ENCODE peak calls at places on chromosomes 1 and 21, in six cellular contexts. One of them, this sample, is unnamed.
A peak's percentile ranks its signal among the peaks of the same experiment; 100 is the strongest.

GRCh38 chr1:11653616-11654570 is at the start of gene FBXO2:
- DNase-seq in IMR-90: no peak
- DNase-seq in heart right ventricle: no peak
- DNase-seq in fibroblast of lung: peak; percentile 9
- DNase-seq in HL-60: no peak
- DNase-seq in body of pancreas: peak; percentile 74
- DNase-seq in this sample: peak; percentile 52

GRCh38 chr1:111665527-111665926 is 45.9 kb downstream of the RAP1A start:
- DNase-seq in heart right ventricle: no peak
- DNase-seq in IMR-90: no peak
- DNase-seq in HL-60: no peak
- DNase-seq in fibroblast of lung: no peak
- DNase-seq in body of pancreas: no peak
- DNase-seq in this sample: no peak

GRCh38 chr1:1021010-1021845 is 1.3 kb downstream of the AGRN start:
- DNase-seq in fibroblast of lung: peak; percentile 84
- DNase-seq in heart right ventricle: peak; percentile 81
- DNase-seq in HL-60: no peak
- DNase-seq in body of pancreas: peak; percentile 76
- DNase-seq in IMR-90: peak; percentile 72
- DNase-seq in this sample: peak; percentile 82

GRCh38 chr1:16230744-16231143 is 6.2 kb downstream of the CPLANE2 start:
- DNase-seq in heart right ventricle: no peak
- DNase-seq in IMR-90: no peak
- DNase-seq in body of pancreas: no peak
- DNase-seq in HL-60: no peak
- DNase-seq in fibroblast of lung: no peak
- DNase-seq in this sample: no peak

GRCh38 chr1:17207046-17207445 is 2.1 kb downstream of the PADI1 start:
- DNase-seq in body of pancreas: peak; percentile 57
- DNase-seq in IMR-90: no peak
- DNase-seq in HL-60: peak; percentile 44
- DNase-seq in fibroblast of lung: no peak
- DNase-seq in heart right ventricle: peak; percentile 36
- DNase-seq in this sample: no peak

GRCh38 chr1:7326366-7326765 is 444.7 kb upstream of the VAMP3 start:
- DNase-seq in fibroblast of lung: no peak
- DNase-seq in HL-60: no peak
- DNase-seq in IMR-90: no peak
- DNase-seq in body of pancreas: no peak
- DNase-seq in heart right ventricle: no peak
- DNase-seq in this sample: no peak

GRCh38 chr1:245322673-245323072 is 167.9 kb downstream of the KIF26B start:
- DNase-seq in HL-60: no peak
- DNase-seq in IMR-90: no peak
- DNase-seq in body of pancreas: no peak
- DNase-seq in heart right ventricle: no peak
- DNase-seq in fibroblast of lung: peak; percentile 67
- DNase-seq in this sample: peak; percentile 55

GRCh38 chr1:64898107-64898861 is 68.1 kb downstream of the JAK1 start:
- DNase-seq in fibroblast of lung: peak; percentile 98
- DNase-seq in body of pancreas: peak; percentile 93
- DNase-seq in HL-60: no peak
- DNase-seq in heart right ventricle: peak; percentile 89
- DNase-seq in IMR-90: peak; percentile 97
- DNase-seq in this sample: peak; percentile 93

GRCh38 chr1:8846263-8846662 is 28.8 kb upstream of the RERE start:
- DNase-seq in fibroblast of lung: no peak
- DNase-seq in heart right ventricle: no peak
- DNase-seq in body of pancreas: no peak
- DNase-seq in HL-60: no peak
- DNase-seq in IMR-90: no peak
- DNase-seq in this sample: no peak

GRCh38 chr1:31681421-31681820 is 22.4 kb downstream of the COL16A1 start:
- DNase-seq in fibroblast of lung: no peak
- DNase-seq in heart right ventricle: no peak
- DNase-seq in IMR-90: no peak
- DNase-seq in body of pancreas: no peak
- DNase-seq in HL-60: no peak
- DNase-seq in this sample: no peak

GRCh38 chr1:31679091-31679490 is 24.7 kb downstream of the COL16A1 start:
- DNase-seq in heart right ventricle: no peak
- DNase-seq in HL-60: no peak
- DNase-seq in IMR-90: no peak
- DNase-seq in body of pancreas: no peak
- DNase-seq in fibroblast of lung: no peak
- DNase-seq in this sample: no peak

GRCh38 chr1:31678681-31679080 is 25.1 kb downstream of the COL16A1 start:
- DNase-seq in heart right ventricle: no peak
- DNase-seq in fibroblast of lung: no peak
- DNase-seq in HL-60: no peak
- DNase-seq in IMR-90: no peak
- DNase-seq in body of pancreas: no peak
- DNase-seq in this sample: no peak

GRCh38 chr1:31677949-31678348 is 25.9 kb downstream of the COL16A1 start:
- DNase-seq in heart right ventricle: no peak
- DNase-seq in HL-60: no peak
- DNase-seq in fibroblast of lung: no peak
- DNase-seq in body of pancreas: no peak
- DNase-seq in IMR-90: no peak
- DNase-seq in this sample: no peak

DNA sequence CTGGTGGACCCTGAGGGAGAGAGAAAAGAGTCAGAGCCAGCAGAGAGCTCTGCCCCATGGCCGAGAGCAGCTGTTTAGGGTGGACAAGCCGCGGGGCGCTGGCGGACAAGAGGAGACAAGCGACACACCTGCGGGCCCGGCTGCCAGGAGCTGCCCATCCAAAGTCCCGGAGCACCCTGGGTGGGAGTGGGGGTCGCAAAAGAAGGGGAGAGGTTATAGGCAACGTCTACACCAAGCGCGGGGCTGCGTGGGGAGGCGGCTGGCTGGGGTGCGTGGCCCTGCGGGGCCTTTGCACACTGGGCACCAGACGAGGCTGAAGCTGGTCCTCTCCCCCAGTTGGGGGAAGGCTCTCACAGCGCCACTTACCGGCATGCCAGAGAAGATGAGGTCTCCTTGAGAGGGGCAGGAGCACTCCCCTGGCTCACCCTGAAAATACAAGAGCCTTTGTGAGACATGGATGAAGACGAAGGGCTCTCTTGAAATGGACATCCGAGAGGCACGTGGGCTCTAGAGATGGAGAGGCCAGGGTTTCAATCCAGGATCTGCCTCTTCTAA is 24.1 kb downstream of the COL16A1 start:
- DNase-seq in body of pancreas: no peak
- DNase-seq in HL-60: no peak
- DNase-seq in IMR-90: no peak
- DNase-seq in heart right ventricle: no peak
- DNase-seq in fibroblast of lung: no peak
- DNase-seq in this sample: no peak
- TF ChIP-seq CTCF in body of pancreas: no peak
- TF ChIP-seq CTCF in HL-60: no peak
- TF ChIP-seq CTCF in IMR-90: no peak
- TF ChIP-seq CTCF in heart right ventricle: no peak
- TF ChIP-seq CTCF in fibroblast of lung: no peak
- TF ChIP-seq CTCF in this sample: no peak

DNA sequence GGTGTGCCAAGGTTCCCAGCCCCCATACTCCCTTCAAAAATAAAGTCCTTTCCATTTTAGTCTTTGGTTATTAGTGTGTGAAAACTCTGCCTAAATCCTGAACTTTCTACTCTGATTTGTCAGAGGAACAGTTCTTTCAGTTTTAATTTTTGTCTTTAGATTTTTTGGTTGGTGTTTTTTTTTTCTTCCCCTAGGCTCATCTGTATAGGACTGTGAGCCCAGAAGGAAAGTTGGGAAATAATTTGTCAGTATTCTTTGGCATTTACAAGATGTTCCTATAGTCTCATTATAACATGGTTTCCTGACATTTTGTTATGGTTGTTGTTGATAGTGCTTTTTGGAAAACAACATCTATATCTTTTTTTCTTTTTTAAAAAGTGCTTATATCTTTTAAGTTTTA is 38.0 kb downstream of the LAMC1 start:
- DNase-seq in fibroblast of lung: no peak
- DNase-seq in IMR-90: no peak
- DNase-seq in body of pancreas: no peak
- DNase-seq in heart right ventricle: no peak
- DNase-seq in HL-60: no peak
- DNase-seq in this sample: no peak
- TF ChIP-seq CTCF in fibroblast of lung: no peak
- TF ChIP-seq CTCF in IMR-90: no peak
- TF ChIP-seq CTCF in body of pancreas: no peak
- TF ChIP-seq CTCF in heart right ventricle: no peak
- TF ChIP-seq CTCF in HL-60: no peak
- TF ChIP-seq CTCF in this sample: no peak

DNA sequence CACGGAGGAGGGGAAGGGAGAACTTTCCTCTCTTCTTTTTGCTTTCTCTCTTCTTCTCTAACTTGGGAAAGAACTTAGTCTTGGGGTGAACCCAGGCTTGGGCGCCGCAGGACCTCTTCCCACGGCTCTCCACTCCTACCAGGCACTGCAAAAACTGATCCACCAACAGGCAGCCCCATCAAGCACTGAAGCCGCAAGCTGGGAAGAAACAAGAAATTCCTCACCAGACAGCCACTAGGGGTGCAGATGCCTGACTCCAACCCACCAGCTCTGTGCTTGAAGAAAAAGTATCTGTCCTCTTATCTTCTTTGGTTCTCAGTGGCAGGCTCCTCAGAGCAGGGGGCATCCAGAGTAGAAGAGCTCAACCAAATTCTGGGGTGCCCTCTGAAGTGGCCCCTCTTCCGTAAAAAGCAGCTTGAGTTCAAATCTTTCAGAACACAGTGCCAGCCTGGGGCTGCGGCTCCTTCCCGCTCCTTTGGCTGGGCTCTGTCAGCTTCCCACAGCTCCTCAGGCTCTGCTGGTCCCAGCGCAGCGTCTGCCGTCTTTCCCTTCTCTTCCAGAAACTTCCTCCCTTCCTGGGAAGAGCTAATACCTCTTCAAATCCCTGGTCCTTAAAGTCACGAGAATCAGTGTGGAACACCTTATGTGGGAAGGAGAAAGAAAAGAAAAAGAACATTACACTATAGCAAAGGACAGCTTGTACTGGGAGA is 2.4 kb downstream of the SLC41A1 start:
- DNase-seq in fibroblast of lung: no peak
- DNase-seq in body of pancreas: no peak
- DNase-seq in heart right ventricle: no peak
- DNase-seq in IMR-90: no peak
- DNase-seq in HL-60: no peak
- DNase-seq in this sample: no peak
- TF ChIP-seq CTCF in fibroblast of lung: peak; percentile 13
- TF ChIP-seq CTCF in body of pancreas: no peak
- TF ChIP-seq CTCF in heart right ventricle: peak; percentile 9
- TF ChIP-seq CTCF in IMR-90: peak; percentile 22
- TF ChIP-seq CTCF in HL-60: no peak
- TF ChIP-seq CTCF in this sample: peak; percentile 12

DNA sequence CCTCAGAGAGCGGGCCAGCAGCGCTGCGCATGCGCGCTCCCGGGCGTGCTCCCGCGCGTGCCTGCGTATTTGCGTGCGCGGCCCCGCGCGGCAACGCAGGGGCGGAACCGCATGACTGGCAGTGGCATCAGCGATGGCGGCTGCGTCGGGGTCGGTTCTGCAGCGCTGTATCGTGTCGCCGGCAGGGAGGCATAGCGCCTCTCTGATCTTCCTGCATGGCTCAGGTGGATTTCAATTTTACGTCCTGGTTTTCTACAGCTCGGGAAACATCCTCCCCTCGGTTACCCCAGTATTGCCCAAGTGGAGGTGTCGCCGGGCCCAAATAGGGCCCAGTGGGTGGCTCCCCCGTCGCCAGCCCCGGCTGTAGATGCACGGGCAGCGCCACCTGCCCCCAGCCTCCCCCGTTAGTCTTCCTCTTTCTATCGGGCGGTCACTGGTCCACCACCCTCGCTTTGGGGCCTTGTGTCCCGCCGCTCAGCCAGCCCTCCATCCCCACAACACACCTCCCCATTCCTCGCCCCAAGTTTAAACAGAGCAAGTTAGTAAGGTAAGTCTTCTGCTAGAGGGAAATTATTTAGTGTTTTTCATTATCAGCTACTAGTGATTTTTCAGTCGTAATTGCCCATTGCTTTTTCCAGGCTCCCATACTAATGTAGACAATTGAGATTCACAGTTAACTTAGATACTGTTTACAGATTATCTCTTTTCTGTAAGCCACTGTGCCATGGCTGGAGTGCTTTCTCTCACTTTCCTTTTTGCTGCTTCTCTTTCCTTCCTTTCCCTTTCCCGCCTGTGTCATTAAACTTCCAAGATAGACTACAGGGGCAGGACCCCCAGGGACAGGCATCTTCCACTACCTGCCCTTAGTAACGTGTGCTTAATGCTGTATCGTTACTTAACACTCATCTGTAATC is at the start of gene LYPLAL1:
- DNase-seq in IMR-90: peak; percentile 89
- DNase-seq in heart right ventricle: peak; percentile 89
- DNase-seq in fibroblast of lung: peak; percentile 82
- DNase-seq in body of pancreas: peak; percentile 91
- DNase-seq in HL-60: peak; percentile 84
- DNase-seq in this sample: peak; percentile 93
- TF ChIP-seq CTCF in IMR-90: no peak
- TF ChIP-seq CTCF in heart right ventricle: peak; percentile 42
- TF ChIP-seq CTCF in fibroblast of lung: no peak
- TF ChIP-seq CTCF in body of pancreas: no peak
- TF ChIP-seq CTCF in HL-60: no peak
- TF ChIP-seq CTCF in this sample: no peak

DNA sequence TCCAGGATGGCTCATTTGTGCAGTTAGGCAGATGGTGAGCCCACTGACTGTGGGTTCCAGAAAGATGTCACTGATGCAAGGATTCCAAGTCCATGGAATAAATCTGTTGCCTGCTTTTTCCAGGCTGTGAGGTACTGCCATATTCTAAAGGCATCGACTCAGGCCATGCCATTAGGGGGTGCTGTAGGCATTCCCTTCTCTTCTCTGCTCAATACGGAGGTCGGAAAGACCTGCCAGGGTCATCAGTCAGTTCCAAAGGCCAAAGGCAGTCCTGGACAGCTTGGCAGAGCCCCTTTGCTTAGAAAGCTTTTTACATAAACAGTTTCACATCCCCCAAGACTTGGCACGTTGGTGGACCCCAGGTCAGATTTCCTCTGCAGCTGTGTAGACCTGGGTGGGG is 31.7 kb upstream of the TMEM125 start:
- DNase-seq in heart right ventricle: peak; percentile 83
- DNase-seq in fibroblast of lung: peak; percentile 49
- DNase-seq in HL-60: peak; percentile 52
- DNase-seq in IMR-90: peak; percentile 64
- DNase-seq in body of pancreas: peak; percentile 85
- DNase-seq in this sample: peak; percentile 78
- TF ChIP-seq CTCF in heart right ventricle: peak; percentile 81
- TF ChIP-seq CTCF in fibroblast of lung: peak; percentile 74
- TF ChIP-seq CTCF in HL-60: peak; percentile 6
- TF ChIP-seq CTCF in IMR-90: peak; percentile 80
- TF ChIP-seq CTCF in body of pancreas: peak; percentile 78
- TF ChIP-seq CTCF in this sample: peak; percentile 53

GRCh38 chr21:26965567-26966359 is 1.1 kb downstream of the ADAMTS5 start:
- DNase-seq in IMR-90: peak; percentile 12
- DNase-seq in body of pancreas: peak; percentile 27
- DNase-seq in fibroblast of lung: peak; percentile 16
- DNase-seq in HL-60: no peak
- DNase-seq in heart right ventricle: peak; percentile 39
- DNase-seq in this sample: no peak
- TF ChIP-seq CTCF in IMR-90: no peak
- TF ChIP-seq CTCF in body of pancreas: no peak
- TF ChIP-seq CTCF in fibroblast of lung: peak; percentile 35
- TF ChIP-seq CTCF in HL-60: no peak
- TF ChIP-seq CTCF in heart right ventricle: peak; percentile 54
- TF ChIP-seq CTCF in this sample: no peak